ENCODE peak calls at places on chromosome 7, in five cellular contexts. One of them, this sample, is unnamed. For H3K4me1 and H4K20me1, the result is how much of the 10 kb centered on the place peaks cover.

GRCh38 chr7:34207810-34208209 is 302.5 kb downstream of the BMPER start:
- DNase-seq in fibroblast of lung: no peak
- DNase-seq in HCT116: no peak
- DNase-seq in GM23248: peak
- DNase-seq in neural progenitor cell: no peak
- DNase-seq in this sample: no peak

GRCh38 chr7:151645311-151645710 is 125.6 kb upstream of the RHEB start:
- DNase-seq in GM23248: no peak
- DNase-seq in HCT116: no peak
- DNase-seq in fibroblast of lung: no peak
- DNase-seq in neural progenitor cell: no peak
- DNase-seq in this sample: no peak

GRCh38 chr7:105024734-105025133 is 10.7 kb downstream of the KMT2E start:
- DNase-seq in HCT116: no peak
- DNase-seq in fibroblast of lung: peak
- DNase-seq in GM23248: peak
- DNase-seq in neural progenitor cell: no peak
- DNase-seq in this sample: no peak

GRCh38 chr7:71484381-71484780 is 352.4 kb downstream of the GALNT17 start:
- DNase-seq in neural progenitor cell: no peak
- DNase-seq in HCT116: no peak
- DNase-seq in fibroblast of lung: no peak
- DNase-seq in GM23248: peak
- DNase-seq in this sample: no peak

GRCh38 chr7:128902761-128903585 is 7.5 kb downstream of the KCP start:
- DNase-seq in GM23248: peak
- DNase-seq in HCT116: no peak
- DNase-seq in fibroblast of lung: peak
- DNase-seq in neural progenitor cell: no peak
- DNase-seq in this sample: peak

GRCh38 chr7:38232475-38233366 is 40.7 kb downstream of the TARP start:
- DNase-seq in fibroblast of lung: no peak
- DNase-seq in neural progenitor cell: no peak
- DNase-seq in HCT116: no peak
- DNase-seq in GM23248: no peak
- DNase-seq in this sample: no peak

GRCh38 chr7:80526472-80526871 is 14.6 kb upstream of the GNAT3 start:
- DNase-seq in GM23248: no peak
- DNase-seq in HCT116: no peak
- DNase-seq in neural progenitor cell: no peak
- DNase-seq in fibroblast of lung: no peak
- DNase-seq in this sample: no peak

GRCh38 chr7:22329816-22330524 is 27.0 kb downstream of the RAPGEF5 start:
- DNase-seq in GM23248: no peak
- DNase-seq in HCT116: no peak
- DNase-seq in fibroblast of lung: no peak
- DNase-seq in neural progenitor cell: no peak
- DNase-seq in this sample: peak

GRCh38 chr7:99244942-99245341 is 27.7 kb upstream of the MYH16 start:
- DNase-seq in GM23248: peak
- DNase-seq in neural progenitor cell: no peak
- DNase-seq in fibroblast of lung: no peak
- DNase-seq in HCT116: no peak
- DNase-seq in this sample: no peak

GRCh38 chr7:96996937-96997511 is 8.3 kb upstream of the DLX6 start:
- DNase-seq in GM23248: no peak
- DNase-seq in HCT116: no peak
- DNase-seq in neural progenitor cell: peak
- DNase-seq in fibroblast of lung: no peak
- DNase-seq in this sample: no peak

GRCh38 chr7:72493850-72494661 is 81.9 kb upstream of the CALN1 start:
- DNase-seq in neural progenitor cell: peak
- DNase-seq in GM23248: peak
- DNase-seq in fibroblast of lung: peak
- DNase-seq in HCT116: peak
- DNase-seq in this sample: peak

GRCh38 chr7:77729574-77730348 is 33.5 kb downstream of the RSBN1L start:
- DNase-seq in GM23248: peak
- DNase-seq in HCT116: no peak
- DNase-seq in fibroblast of lung: no peak
- DNase-seq in neural progenitor cell: no peak
- DNase-seq in this sample: no peak

GRCh38 chr7:40851001-40851400 is 716.2 kb downstream of the SUGCT start:
- DNase-seq in neural progenitor cell: no peak
- DNase-seq in GM23248: no peak
- DNase-seq in fibroblast of lung: no peak
- DNase-seq in HCT116: no peak
- DNase-seq in this sample: no peak

GRCh38 chr7:111852081-111852480 is 289.8 kb upstream of the IMMP2L start:
- DNase-seq in neural progenitor cell: no peak
- DNase-seq in GM23248: no peak
- DNase-seq in HCT116: no peak
- DNase-seq in fibroblast of lung: no peak
- DNase-seq in this sample: no peak

GRCh38 chr7:75688200-75689136 is 50.3 kb downstream of the HIP1 start:
- DNase-seq in neural progenitor cell: no peak
- DNase-seq in fibroblast of lung: no peak
- DNase-seq in HCT116: no peak
- DNase-seq in GM23248: no peak
- DNase-seq in this sample: no peak

GRCh38 chr7:151173386-151174245 is 6.1 kb upstream of the GBX1 start:
- DNase-seq in fibroblast of lung: no peak
- DNase-seq in GM23248: no peak
- DNase-seq in HCT116: no peak
- DNase-seq in neural progenitor cell: no peak
- DNase-seq in this sample: no peak

GRCh38 chr7:101156866-101157589 is 2.8 kb downstream of the AP1S1 start:
- DNase-seq in GM23248: no peak
- DNase-seq in neural progenitor cell: no peak
- DNase-seq in HCT116: no peak
- DNase-seq in fibroblast of lung: no peak
- DNase-seq in this sample: peak

GRCh38 chr7:80611779-80612178 is 26.7 kb upstream of the CD36 start:
- DNase-seq in neural progenitor cell: no peak
- DNase-seq in HCT116: peak
- DNase-seq in fibroblast of lung: peak
- DNase-seq in GM23248: peak
- DNase-seq in this sample: peak

GRCh38 chr7:133180717-133181116 is 72.2 kb upstream of the EXOC4 start:
- DNase-seq in HCT116: no peak
- DNase-seq in neural progenitor cell: no peak
- DNase-seq in fibroblast of lung: no peak
- DNase-seq in GM23248: no peak
- DNase-seq in this sample: no peak

GRCh38 chr7:102823715-102824114 is 74.9 kb downstream of the FAM185A start:
- DNase-seq in HCT116: no peak
- DNase-seq in neural progenitor cell: no peak
- DNase-seq in GM23248: no peak
- DNase-seq in fibroblast of lung: no peak
- DNase-seq in this sample: no peak

GRCh38 chr7:148260605-148261004 is 330.0 kb upstream of the C7orf33 start:
- DNase-seq in GM23248: no peak
- DNase-seq in HCT116: no peak
- DNase-seq in neural progenitor cell: no peak
- DNase-seq in fibroblast of lung: peak
- DNase-seq in this sample: no peak

GRCh38 chr7:97748482-97748881 is 16.6 kb downstream of the TAC1 start:
- DNase-seq in fibroblast of lung: no peak
- DNase-seq in GM23248: no peak
- DNase-seq in HCT116: no peak
- DNase-seq in neural progenitor cell: no peak
- DNase-seq in this sample: no peak

GRCh38 chr7:47191876-47192291 is 390.0 kb downstream of the TNS3 start:
- DNase-seq in GM23248: no peak
- DNase-seq in HCT116: no peak
- DNase-seq in fibroblast of lung: no peak
- DNase-seq in neural progenitor cell: no peak
- DNase-seq in this sample: no peak

GRCh38 chr7:27223941-27224590 is 18.5 kb upstream of the EVX1 start:
- DNase-seq in fibroblast of lung: no peak
- DNase-seq in GM23248: no peak
- DNase-seq in HCT116: no peak
- DNase-seq in neural progenitor cell: no peak
- DNase-seq in this sample: no peak

GRCh38 chr7:98697485-98698240 is 80.6 kb downstream of the NPTX2 start:
- DNase-seq in HCT116: no peak
- DNase-seq in GM23248: no peak
- DNase-seq in neural progenitor cell: no peak
- DNase-seq in fibroblast of lung: no peak
- DNase-seq in this sample: no peak

GRCh38 chr7:42720871-42721835 is 190.7 kb downstream of the C7orf25 start:
- DNase-seq in GM23248: no peak
- DNase-seq in neural progenitor cell: peak
- DNase-seq in HCT116: no peak
- DNase-seq in fibroblast of lung: no peak
- DNase-seq in this sample: no peak

GRCh38 chr7:103343758-103344452 is 662 bp downstream of the DNAJC2 start:
- DNase-seq in neural progenitor cell: peak
- DNase-seq in HCT116: no peak
- DNase-seq in GM23248: peak
- DNase-seq in fibroblast of lung: peak
- DNase-seq in this sample: peak

GRCh38 chr7:101390901-101391301 is 28.2 kb downstream of the COL26A1 start:
- DNase-seq in neural progenitor cell: peak
- DNase-seq in GM23248: no peak
- DNase-seq in fibroblast of lung: peak
- DNase-seq in HCT116: no peak
- DNase-seq in this sample: no peak

GRCh38 chr7:513521-514166 is 6.0 kb downstream of the PDGFA start:
- DNase-seq in fibroblast of lung: peak
- DNase-seq in neural progenitor cell: no peak
- DNase-seq in GM23248: peak
- DNase-seq in HCT116: no peak
- DNase-seq in this sample: no peak

GRCh38 chr7:93894426-93894825 is 3.9 kb upstream of the TFPI2 start:
- DNase-seq in fibroblast of lung: no peak
- DNase-seq in GM23248: peak
- DNase-seq in HCT116: no peak
- DNase-seq in neural progenitor cell: no peak
- DNase-seq in this sample: no peak

DNA sequence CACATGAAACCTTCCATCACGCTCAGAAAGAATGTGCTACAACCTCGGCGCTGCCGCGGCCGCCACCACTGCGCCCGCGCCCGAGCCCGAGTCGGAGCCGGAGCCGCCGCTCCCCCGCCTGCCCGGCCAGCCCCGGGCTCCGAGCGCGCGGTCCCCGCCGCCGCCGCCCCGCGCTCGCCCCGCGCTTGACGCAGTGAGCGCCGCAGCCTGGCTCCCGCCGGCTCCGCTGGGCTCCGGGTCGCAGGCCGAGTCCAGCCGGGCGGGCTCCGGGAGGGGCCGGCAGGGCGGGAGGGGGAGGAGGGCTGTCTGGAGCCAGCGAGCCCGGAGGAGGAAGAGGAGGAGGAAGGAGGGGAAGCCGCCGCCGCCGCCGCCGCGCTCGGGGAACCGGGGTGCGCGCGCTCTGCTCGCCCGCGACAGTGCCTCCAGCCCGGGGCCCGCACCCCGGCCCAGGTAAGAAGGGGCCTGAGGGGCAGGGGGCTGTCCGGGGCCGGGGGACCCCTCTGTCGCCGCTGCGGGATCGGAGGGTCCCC is 4.3 kb upstream of the ELFN1 start:
- DNase-seq in neural progenitor cell: peak
- DNase-seq in fibroblast of lung: no peak
- DNase-seq in GM23248: peak
- DNase-seq in HCT116: no peak
- DNase-seq in this sample: peak
- TF ChIP-seq EZH2 in neural progenitor cell: no peak
- TF ChIP-seq EZH2 in fibroblast of lung: no peak
- TF ChIP-seq EZH2 in GM23248: no peak
- TF ChIP-seq EZH2 in HCT116: no peak
- TF ChIP-seq EZH2 in this sample: peak

GRCh38 chr7:30905078-30906012 is 6.3 kb upstream of the AQP1 start:
- DNase-seq in GM23248: no peak
- DNase-seq in fibroblast of lung: no peak
- DNase-seq in neural progenitor cell: no peak
- DNase-seq in HCT116: no peak
- DNase-seq in this sample: peak

GRCh38 chr7:30902466-30902865 is 9.2 kb upstream of the AQP1 start:
- DNase-seq in neural progenitor cell: no peak
- DNase-seq in GM23248: no peak
- DNase-seq in fibroblast of lung: no peak
- DNase-seq in HCT116: no peak
- DNase-seq in this sample: no peak

GRCh38 chr7:30901856-30902255 is 9.8 kb upstream of the AQP1 start:
- DNase-seq in fibroblast of lung: no peak
- DNase-seq in GM23248: no peak
- DNase-seq in HCT116: no peak
- DNase-seq in neural progenitor cell: no peak
- DNase-seq in this sample: no peak

GRCh38 chr7:30904566-30904965 is 7.1 kb upstream of the AQP1 start:
- DNase-seq in neural progenitor cell: no peak
- DNase-seq in fibroblast of lung: no peak
- DNase-seq in GM23248: no peak
- DNase-seq in HCT116: no peak
- DNase-seq in this sample: peak

DNA sequence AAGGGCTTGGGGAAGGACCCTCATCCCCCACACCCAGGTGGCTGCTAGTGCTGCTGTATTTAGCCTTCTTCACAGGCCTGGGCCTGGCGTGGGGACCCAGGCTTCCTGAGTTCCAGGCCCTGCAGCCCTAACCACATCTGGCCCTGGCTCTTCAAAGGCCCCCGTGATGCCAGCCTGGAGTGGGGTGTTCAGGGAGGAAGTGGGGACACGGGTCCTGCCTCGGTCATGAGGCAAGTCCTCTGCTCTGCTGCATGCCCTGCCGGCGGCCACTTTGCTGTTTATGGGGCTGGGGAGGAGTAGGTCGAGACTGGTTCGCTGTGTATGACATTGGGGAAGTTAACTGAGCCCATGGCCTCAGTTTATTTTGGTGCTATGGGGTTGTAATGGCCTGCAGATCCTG is 8.5 kb upstream of the AQP1 start:
- DNase-seq in GM23248: no peak
- DNase-seq in HCT116: no peak
- DNase-seq in neural progenitor cell: no peak
- DNase-seq in fibroblast of lung: no peak
- DNase-seq in this sample: no peak
- H3K4me1 ChIP-seq in GM23248: under half
- H3K4me1 ChIP-seq in HCT116: under half
- H3K4me1 ChIP-seq in neural progenitor cell: under half
- H3K4me1 ChIP-seq in fibroblast of lung: under half
- H3K4me1 ChIP-seq in this sample: under half

DNA sequence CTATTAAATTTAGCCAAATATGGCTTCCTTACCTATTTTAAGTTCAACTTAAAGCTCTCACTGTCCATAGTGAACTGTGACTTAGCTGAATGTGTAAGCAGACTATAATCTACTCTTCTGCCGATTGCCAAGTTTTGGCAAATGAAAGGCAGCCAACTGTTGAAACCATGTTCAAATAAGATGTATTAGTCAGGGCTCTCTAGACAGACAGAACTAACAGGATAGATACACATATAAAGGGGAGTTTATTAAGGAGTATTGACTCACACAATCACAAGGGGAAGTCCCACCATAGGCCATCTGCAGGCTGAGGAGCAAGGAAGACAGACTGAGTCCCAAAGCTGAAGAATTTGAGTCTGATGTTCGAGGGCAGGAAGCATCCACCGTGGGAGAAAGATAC is 837.7 kb upstream of the AUTS2 start:
- DNase-seq in HCT116: no peak
- DNase-seq in neural progenitor cell: no peak
- DNase-seq in fibroblast of lung: no peak
- DNase-seq in GM23248: no peak
- DNase-seq in this sample: no peak
- H4K20me1 ChIP-seq in HCT116: under half
- H4K20me1 ChIP-seq in neural progenitor cell: under half
- H4K20me1 ChIP-seq in fibroblast of lung: under half
- H4K20me1 ChIP-seq in GM23248: under half
- H4K20me1 ChIP-seq in this sample: under half

GRCh38 chr7:117322741-117323584 is at the start of gene WNT2:
- DNase-seq in HCT116: no peak
- DNase-seq in neural progenitor cell: peak
- DNase-seq in GM23248: peak
- DNase-seq in fibroblast of lung: peak
- DNase-seq in this sample: no peak
- TF ChIP-seq EZH2 in HCT116: no peak
- TF ChIP-seq EZH2 in neural progenitor cell: peak
- TF ChIP-seq EZH2 in GM23248: peak
- TF ChIP-seq EZH2 in fibroblast of lung: peak
- TF ChIP-seq EZH2 in this sample: no peak